ENCODE peak calls at places on chromosomes 2 and 18, in ten cellular contexts. X is mucosa of descending colon, O is psoas muscle, K is mammary epithelial cell, E is IMR-90, D is thoracic aorta, W is tibial nerve, R is pancreas, J is upper lobe of right lung, Z is fibroblast of lung. I is an unnamed sample.
A peak's percentile ranks its signal among the peaks of the same experiment; 100 is the strongest.

GRCh38 chr2:212897296-212897695 is 254.1 kb downstream of the IKZF2 start:
- DNase-seq in X (no peak), O (no peak), K (no peak), E (peak; percentile 58), D (no peak), W (no peak), R (no peak), J (no peak), Z (peak; percentile 36), I (no peak)

GRCh38 chr2:187615364-187615763 is 61.1 kb upstream of the TFPI start:
- DNase-seq in X (no peak), O (no peak), K (no peak), E (no peak), D (no peak), W (no peak), R (no peak), J (no peak), Z (peak; percentile 11), I (no peak)

GRCh38 chr2:160022162-160022561 is 40.3 kb downstream of the PLA2R1 start:
- DNase-seq in X (no peak), O (no peak), K (no peak), E (no peak), D (no peak), W (no peak), R (no peak), J (no peak), Z (no peak), I (no peak)

GRCh38 chr2:274503-274902 is 9.8 kb downstream of the ACP1 start:
- DNase-seq in X (no peak), O (no peak), K (peak; percentile 16), E (no peak), D (no peak), W (no peak), R (no peak), J (no peak), Z (no peak), I (no peak)

GRCh38 chr2:72131916-72132841 is 15.5 kb downstream of the CYP26B1 start:
- DNase-seq in X (no peak), O (no peak), K (no peak), E (no peak), D (no peak), W (no peak), R (no peak), J (peak; percentile 62), Z (no peak), I (no peak)

GRCh38 chr2:205056066-205056678 is 510.9 kb downstream of the PARD3B start:
- DNase-seq in X (no peak), O (no peak), K (no peak), E (peak; percentile 17), D (no peak), W (no peak), R (no peak), J (no peak), Z (no peak), I (no peak)

GRCh38 chr18:73975266-73975665 is 172.4 kb downstream of the FBXO15 start:
- DNase-seq in X (no peak), O (no peak), K (no peak), E (peak; percentile 31), D (no peak), W (no peak), R (no peak), J (no peak), Z (peak; percentile 85), I (no peak)

GRCh38 chr2:239459581-239459980 is 58.8 kb upstream of the HDAC4 start:
- DNase-seq in X (no peak), O (no peak), K (no peak), E (no peak), D (no peak), W (no peak), R (no peak), J (peak; percentile 51), Z (no peak), I (no peak)

GRCh38 chr2:74922592-74923227 is 35.7 kb upstream of the POLE4 start:
- DNase-seq in X (no peak), O (no peak), K (no peak), E (peak; percentile 35), D (no peak), W (no peak), R (no peak), J (no peak), Z (no peak), I (no peak)

GRCh38 chr2:186991766-186992417 is 142.9 kb upstream of the ZSWIM2 start:
- DNase-seq in X (no peak), O (no peak), K (no peak), E (no peak), D (no peak), W (no peak), R (no peak), J (no peak), Z (no peak), I (no peak)

GRCh38 chr2:224982910-224983688 is 59.2 kb downstream of the DOCK10 start:
- DNase-seq in X (no peak), O (peak; percentile 50), K (no peak), E (peak; percentile 85), D (no peak), W (no peak), R (no peak), J (no peak), Z (peak; percentile 80), I (no peak)

GRCh38 chr2:38163579-38163978 is 87.6 kb upstream of the CYP1B1 start:
- DNase-seq in X (no peak), O (no peak), K (no peak), E (no peak), D (no peak), W (no peak), R (no peak), J (no peak), Z (no peak), I (no peak)

GRCh38 chr2:38160517-38160916 is 84.6 kb upstream of the CYP1B1 start:
- DNase-seq in X (no peak), O (no peak), K (no peak), E (no peak), D (no peak), W (no peak), R (no peak), J (no peak), Z (no peak), I (no peak)

GRCh38 chr2:38165698-38166097 is 89.7 kb upstream of the CYP1B1 start:
- DNase-seq in X (no peak), O (no peak), K (no peak), E (no peak), D (no peak), W (no peak), R (peak; percentile 18), J (no peak), Z (no peak), I (no peak)

GRCh38 chr2:38164881-38165280 is 88.9 kb upstream of the CYP1B1 start:
- DNase-seq in X (no peak), O (no peak), K (no peak), E (no peak), D (no peak), W (no peak), R (no peak), J (no peak), Z (peak; percentile 58), I (no peak)

GRCh38 chr2:38163006-38163405 is 87.1 kb upstream of the CYP1B1 start:
- DNase-seq in X (peak; percentile 14), O (no peak), K (no peak), E (no peak), D (no peak), W (no peak), R (no peak), J (no peak), Z (no peak), I (no peak)
- TF ChIP-seq CTCF in X (no peak), O (no peak), K (peak; percentile 35), E (no peak), D (no peak), W (no peak), R (no peak), J (no peak), Z (no peak), I (no peak)

GRCh38 chr2:69156624-69157023 is 143.6 kb downstream of the ANTXR1 start:
- DNase-seq in X (no peak), O (no peak), K (no peak), E (no peak), D (no peak), W (no peak), R (no peak), J (no peak), Z (no peak), I (no peak)
- H3K4me1 ChIP-seq in X (peaks cover 10% of the 10 kb centered on the region), O (no peaks in the 10 kb centered on the region), K (peaks cover 14% of the 10 kb centered on the region), E (peaks cover 19% of the 10 kb centered on the region), D (peaks cover 32% of the 10 kb centered on the region), W (no peaks in the 10 kb centered on the region), R (no peaks in the 10 kb centered on the region), J (peaks cover 12% of the 10 kb centered on the region), Z (peaks cover 11% of the 10 kb centered on the region), I (no peaks in the 10 kb centered on the region)

GRCh38 chr2:112047537-112048235 is 7.4 kb upstream of the TMEM87B start:
- DNase-seq in X (no peak), O (no peak), K (no peak), E (no peak), D (no peak), W (no peak), R (no peak), J (no peak), Z (no peak), I (no peak)

GRCh38 chr2:112048236-112048592 is 6.9 kb upstream of the TMEM87B start:
- DNase-seq in X (no peak), O (no peak), K (no peak), E (no peak), D (no peak), W (no peak), R (no peak), J (no peak), Z (no peak), I (no peak)

GRCh38 chr2:112045446-112046014 is 9.5 kb upstream of the TMEM87B start:
- DNase-seq in X (no peak), O (no peak), K (no peak), E (no peak), D (no peak), W (no peak), R (no peak), J (no peak), Z (no peak), I (no peak)

GRCh38 chr2:112050311-112050710 is 4.8 kb upstream of the TMEM87B start:
- DNase-seq in X (no peak), O (no peak), K (no peak), E (no peak), D (no peak), W (no peak), R (no peak), J (no peak), Z (no peak), I (no peak)

DNA sequence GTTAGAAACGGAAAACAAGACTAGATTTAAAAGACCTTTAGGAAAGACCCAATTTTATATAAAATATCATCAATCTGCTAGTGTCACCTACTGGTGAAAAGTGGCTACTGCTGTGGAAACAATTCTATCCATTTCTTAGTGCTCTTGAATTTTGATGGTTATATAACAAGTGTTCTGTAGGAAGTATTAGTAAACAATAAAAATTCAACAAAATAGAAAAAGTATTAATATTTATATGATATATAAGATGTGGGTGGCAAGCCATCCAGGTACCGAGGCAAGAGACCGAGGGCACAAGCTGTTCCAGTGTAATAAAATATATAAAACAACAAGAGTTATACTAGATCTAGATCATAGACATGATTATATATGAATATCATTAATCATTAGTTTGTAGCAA is 6.2 kb upstream of the TMEM87B start:
- DNase-seq in X (peak; percentile 81), O (no peak), K (peak; percentile 38), E (peak; percentile 74), D (no peak), W (peak; percentile 81), R (no peak), J (no peak), Z (peak; percentile 56), I (no peak)
- TF ChIP-seq CTCF in X (peak; percentile 17), O (peak; percentile 86), K (peak; percentile 79), E (peak; percentile 89), D (peak; percentile 84), W (peak; percentile 89), R (peak; percentile 82), J (peak; percentile 91), Z (peak; percentile 57), I (peak; percentile 71)

GRCh38 chr18:785242-785641 is 26.8 kb downstream of the YES1 start:
- DNase-seq in X (no peak), O (no peak), K (no peak), E (no peak), D (no peak), W (no peak), R (no peak), J (no peak), Z (no peak), I (no peak)
- H3K4me1 ChIP-seq in X (no peaks in the 10 kb centered on the region), O (peaks cover 5% of the 10 kb centered on the region), K (no peaks in the 10 kb centered on the region), E (no peaks in the 10 kb centered on the region), D (no peaks in the 10 kb centered on the region), W (no peaks in the 10 kb centered on the region), R (peaks cover 8% of the 10 kb centered on the region), J (no peaks in the 10 kb centered on the region), Z (no peaks in the 10 kb centered on the region), I (peaks cover 12% of the 10 kb centered on the region)

I was measured in Caco-2.